ENCODE peak calls at places on chromosomes 6 and 20, in seven cellular contexts. J is uterus; G is effector CD4-positive, alpha-beta T cell; K is stromal cell of bone marrow; C is stimulated activated CD4-positive, alpha-beta T cell treated with anti-CD3 and anti-CD28 coated beads, TNF-alpha, amount 100 ng/mL, for 24 hours; R is HTR-8/SVneo; U is AG08396. H is an unnamed sample.

GRCh38 chr20:50645253-50646068 is 45.9 kb downstream of the RIPOR3 start:
- DNase-seq in J (peak), G (no peak), K (peak), C (no peak), R (peak), U (peak), H (peak)

GRCh38 chr6:166785131-166785530 is 158.1 kb upstream of the RPS6KA2 start:
- DNase-seq in J (no peak), G (no peak), K (no peak), C (no peak), R (no peak), U (no peak), H (no peak)

GRCh38 chr20:34569598-34569997 is 11.1 kb downstream of the MAP1LC3A start:
- DNase-seq in J (no peak), G (no peak), K (no peak), C (no peak), R (no peak), U (no peak), H (no peak)

GRCh38 chr6:44918893-44919292 is 409.2 kb upstream of the RUNX2 start:
- DNase-seq in J (no peak), G (no peak), K (no peak), C (no peak), R (no peak), U (no peak), H (no peak)

GRCh38 chr6:50062051-50062450 is 12.3 kb upstream of the DEFB112 start:
- DNase-seq in J (no peak), G (no peak), K (no peak), C (no peak), R (no peak), U (no peak), H (no peak)

GRCh38 chr6:16747232-16748027 is 13.8 kb downstream of the ATXN1 start:
- DNase-seq in J (no peak), G (no peak), K (no peak), C (no peak), R (no peak), U (peak), H (no peak)

GRCh38 chr20:58330692-58331091 is 21.2 kb downstream of the RAB22A start:
- DNase-seq in J (peak), G (no peak), K (no peak), C (no peak), R (no peak), U (no peak), H (peak)

GRCh38 chr6:81865712-81866111 is 113.2 kb upstream of the TENT5A start:
- DNase-seq in J (no peak), G (no peak), K (peak), C (no peak), R (peak), U (peak), H (no peak)

GRCh38 chr6:5553767-5554166 is 292.5 kb downstream of the FARS2 start:
- DNase-seq in J (no peak), G (no peak), K (no peak), C (no peak), R (no peak), U (no peak), H (no peak)

GRCh38 chr20:50286609-50287008 is 96.0 kb downstream of the CEBPB start:
- DNase-seq in J (peak), G (no peak), K (peak), C (no peak), R (peak), U (peak), H (peak)

GRCh38 chr20:9353916-9354276 is 160.5 kb upstream of the LAMP5 start:
- DNase-seq in J (no peak), G (no peak), K (no peak), C (no peak), R (no peak), U (no peak), H (no peak)

GRCh38 chr20:9609892-9610502 is 95.6 kb downstream of the LAMP5 start:
- DNase-seq in J (peak), G (no peak), K (peak), C (peak), R (peak), U (peak), H (no peak)

GRCh38 chr6:122580731-122581130 is 29.5 kb upstream of the PKIB start:
- DNase-seq in J (no peak), G (no peak), K (no peak), C (no peak), R (no peak), U (no peak), H (no peak)

GRCh38 chr20:62667530-62668440 is 25.5 kb downstream of the SLCO4A1 start:
- DNase-seq in J (no peak), G (no peak), K (no peak), C (no peak), R (no peak), U (no peak), H (no peak)

GRCh38 chr6:20705741-20706140 is 171.5 kb downstream of the CDKAL1 start:
- DNase-seq in J (no peak), G (no peak), K (no peak), C (no peak), R (no peak), U (no peak), H (no peak)

GRCh38 chr6:54981647-54982046 is 135.1 kb downstream of the FAM83B start:
- DNase-seq in J (no peak), G (no peak), K (no peak), C (no peak), R (no peak), U (no peak), H (no peak)

GRCh38 chr6:165223736-165224135 is 85.7 kb downstream of the C6orf118 start:
- DNase-seq in J (no peak), G (no peak), K (no peak), C (no peak), R (no peak), U (no peak), H (no peak)

GRCh38 chr6:155126727-155127439 is 131.8 kb downstream of the TIAM2 start:
- DNase-seq in J (no peak), G (no peak), K (no peak), C (peak), R (peak), U (peak), H (no peak)

GRCh38 chr6:166145751-166146150 is 21.9 kb downstream of the TBXT start:
- DNase-seq in J (no peak), G (no peak), K (no peak), C (no peak), R (no peak), U (no peak), H (no peak)

GRCh38 chr6:151847064-151847463 is 39.6 kb downstream of the ESR1 start:
- DNase-seq in J (no peak), G (no peak), K (no peak), C (no peak), R (peak), U (peak), H (no peak)

GRCh38 chr20:37945034-37945660 is 42.2 kb downstream of the VSTM2L start:
- DNase-seq in J (no peak), G (no peak), K (no peak), C (no peak), R (no peak), U (peak), H (no peak)

GRCh38 chr6:125149256-125150144 is 4.1 kb upstream of the TPD52L1 start:
- DNase-seq in J (no peak), G (no peak), K (peak), C (no peak), R (no peak), U (peak), H (no peak)

GRCh38 chr6:68343901-68344300 is 291.2 kb upstream of the ADGRB3 start:
- DNase-seq in J (no peak), G (no peak), K (no peak), C (no peak), R (peak), U (peak), H (no peak)

GRCh38 chr20:3614509-3614908 is 48.7 kb downstream of the GFRA4 start:
- DNase-seq in J (no peak), G (no peak), K (no peak), C (no peak), R (no peak), U (no peak), H (no peak)